ENCODE peak calls at places on chromosomes 1 and 21, in five cellular contexts. K is colonic mucosa, L is MM.1S, G is left ventricle myocardium inferior, A is psoas muscle. V is an unnamed sample.

GRCh38 chr1:178066904-178067531 is 26.9 kb upstream of the RASAL2 start:
- DNase-seq in K (no peak), L (no peak), A (no peak), G (no peak), V (no peak)

GRCh38 chr1:234484218-234484617 is 5.2 kb upstream of the TARBP1 start:
- DNase-seq in G (no peak), K (no peak), L (no peak), A (no peak), V (no peak)

GRCh38 chr21:27034796-27035195 is 67.9 kb upstream of the ADAMTS5 start:
- DNase-seq in K (no peak), L (no peak), A (no peak), G (no peak), V (no peak)

GRCh38 chr21:15060776-15061175 is 4.0 kb downstream of the NRIP1 start:
- DNase-seq in L (no peak), K (no peak), G (no peak), A (no peak), V (no peak)

GRCh38 chr1:51303751-51304196 is 26.6 kb downstream of the TTC39A start:
- DNase-seq in A (no peak), L (no peak), K (no peak), G (no peak), V (no peak)

GRCh38 chr1:72241397-72241796 is 40.9 kb downstream of the NEGR1 start:
- DNase-seq in G (no peak), K (no peak), L (no peak), A (no peak), V (no peak)

GRCh38 chr1:39115271-39116110 is 89.0 kb upstream of the MACF1 start:
- DNase-seq in K (no peak), G (no peak), L (no peak), A (no peak), V (no peak)

GRCh38 chr1:2311184-2312032 is 79.9 kb downstream of the MORN1 start:
- DNase-seq in G (peak; percentile 55), K (peak; percentile 67), A (peak; percentile 77), L (peak; percentile 21), V (peak; percentile 40)

GRCh38 chr21:17472167-17472566 is 40.7 kb upstream of the CXADR start:
- DNase-seq in G (no peak), L (no peak), K (no peak), A (no peak), V (no peak)

GRCh38 chr1:86370627-86371026 is 25.5 kb downstream of the ODF2L start:
- DNase-seq in G (no peak), A (no peak), L (no peak), K (no peak), V (no peak)

GRCh38 chr21:42937960-42938580 is 12.6 kb upstream of the ERVH48-1 start:
- DNase-seq in K (no peak), A (no peak), L (no peak), G (no peak), V (no peak)

GRCh38 chr1:41122851-41123518 is 101.5 kb upstream of the SLFNL1 start:
- DNase-seq in K (peak; percentile 38), L (no peak), A (no peak), G (no peak), V (no peak)

GRCh38 chr1:8211251-8211619 is 106.7 kb upstream of the SLC45A1 start:
- DNase-seq in K (no peak), A (no peak), L (no peak), G (no peak), V (no peak)
- H3K27ac ChIP-seq in K (no peak overlapping the region), A (no peak overlapping the region), L (no peak overlapping the region), G (no peak overlapping the region), V (no peak overlapping the region)

GRCh38 chr1:208534979-208535378 is 290.8 kb upstream of the PLXNA2 start:
- DNase-seq in L (no peak), G (no peak), A (no peak), K (no peak), V (no peak)

GRCh38 chr1:208536176-208536575 is 292.0 kb upstream of the PLXNA2 start:
- DNase-seq in A (no peak), K (no peak), L (no peak), G (no peak), V (no peak)

GRCh38 chr1:208535518-208535917 is 291.3 kb upstream of the PLXNA2 start:
- DNase-seq in K (no peak), A (no peak), L (no peak), G (no peak), V (no peak)

GRCh38 chr1:208533746-208534603 is 289.8 kb upstream of the PLXNA2 start:
- DNase-seq in L (no peak), G (no peak), K (no peak), A (no peak), V (no peak)

GRCh38 chr1:208534604-208534907 is 290.4 kb upstream of the PLXNA2 start:
- DNase-seq in A (no peak), K (no peak), G (no peak), L (no peak), V (no peak)
- H3K4me1 ChIP-seq in A (peaks cover 5% of the 10 kb centered on the region), K (no peaks in the 10 kb centered on the region), G (peaks cover 13% of the 10 kb centered on the region), L (no peaks in the 10 kb centered on the region), V (no peaks in the 10 kb centered on the region)

GRCh38 chr1:85296980-85297379 is 20.5 kb upstream of the BCL10 start:
- DNase-seq in L (no peak), G (no peak), A (no peak), K (no peak), V (no peak)
- H3K27ac ChIP-seq in L (no peak overlapping the region), G (peak overlapping the region; percentile 72), A (no peak overlapping the region), K (no peak overlapping the region), V (no peak overlapping the region)

GRCh38 chr1:3373700-3374405 is 80.6 kb upstream of the ARHGEF16 start:
- DNase-seq in K (no peak), L (no peak), G (no peak), A (no peak), V (no peak)
- H3K4me1 ChIP-seq in K (no peaks in the 10 kb centered on the region), L (no peaks in the 10 kb centered on the region), G (peaks cover 23% of the 10 kb centered on the region), A (no peaks in the 10 kb centered on the region), V (peaks cover 4% of the 10 kb centered on the region)

GRCh38 chr1:217140041-217140901 is 417.0 kb upstream of the ESRRG start:
- DNase-seq in L (no peak), A (no peak), G (no peak), K (no peak), V (no peak)

GRCh38 chr1:217138173-217138838 is 415.1 kb upstream of the ESRRG start:
- DNase-seq in A (no peak), K (no peak), L (no peak), G (no peak), V (no peak)

GRCh38 chr1:217137210-217137871 is 414.1 kb upstream of the ESRRG start:
- DNase-seq in L (no peak), K (no peak), G (no peak), A (no peak), V (no peak)

GRCh38 chr1:217139513-217139912 is 416.3 kb upstream of the ESRRG start:
- DNase-seq in K (no peak), L (no peak), A (no peak), G (no peak), V (no peak)

DNA sequence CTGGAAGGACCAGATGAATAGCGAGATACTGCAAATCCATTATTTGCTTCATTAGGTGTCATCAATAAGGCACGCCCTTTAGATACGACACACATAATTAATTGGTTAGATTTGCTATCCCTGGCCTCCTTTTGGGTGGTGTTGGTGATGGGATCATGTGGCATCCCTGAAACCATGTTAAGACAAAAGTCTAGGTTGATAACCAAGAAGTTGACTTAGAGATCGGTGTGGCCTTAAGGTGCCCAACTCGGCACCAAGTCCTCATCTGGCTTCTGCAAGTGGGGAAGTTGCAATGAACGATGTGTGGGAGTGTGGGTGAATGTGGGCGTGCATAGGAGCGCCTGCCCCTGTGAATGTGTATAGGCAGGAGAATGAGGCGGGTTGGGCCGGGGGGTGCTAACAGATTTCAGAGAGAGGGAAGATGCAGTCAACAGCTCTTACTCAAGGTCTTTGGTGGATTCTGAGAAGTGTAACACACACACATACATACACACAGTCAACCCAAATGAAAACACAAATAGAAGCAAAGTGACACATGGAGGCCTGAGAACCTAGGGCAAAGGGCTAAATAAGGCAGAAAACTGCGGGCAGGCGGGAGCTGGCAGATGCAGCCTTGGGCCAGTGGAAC is 415.7 kb upstream of the ESRRG start:
- DNase-seq in G (no peak), L (no peak), K (no peak), A (no peak), V (no peak)
- H3K27ac ChIP-seq in G (no peak overlapping the region), L (no peak overlapping the region), K (no peak overlapping the region), A (no peak overlapping the region), V (no peak overlapping the region)

DNA sequence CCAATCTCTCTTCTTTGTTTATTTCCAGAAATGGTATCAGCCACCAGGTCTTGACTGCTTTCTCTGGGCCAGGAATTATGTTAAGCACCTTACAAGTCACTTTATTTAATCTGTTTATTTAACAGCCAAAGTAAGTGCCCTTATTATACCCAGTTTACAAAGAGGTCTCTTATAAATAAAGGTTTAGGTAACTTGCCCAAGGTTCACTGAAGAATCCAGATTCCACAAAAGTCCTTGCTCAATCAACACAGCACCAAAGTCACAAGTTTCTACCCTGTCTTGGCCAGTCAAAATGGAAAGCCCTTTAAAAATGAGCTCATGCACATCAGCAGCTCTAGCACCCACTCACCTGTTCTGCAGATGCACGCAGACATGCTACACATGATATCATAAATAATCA is 28.0 kb upstream of the ATP1A1 start:
- DNase-seq in K (no peak), L (no peak), G (no peak), A (no peak), V (no peak)
- H3K4me1 ChIP-seq in K (no peaks in the 10 kb centered on the region), L (no peaks in the 10 kb centered on the region), G (peaks cover 22% of the 10 kb centered on the region), A (peaks cover 20% of the 10 kb centered on the region), V (peaks cover 36% of the 10 kb centered on the region)

DNA sequence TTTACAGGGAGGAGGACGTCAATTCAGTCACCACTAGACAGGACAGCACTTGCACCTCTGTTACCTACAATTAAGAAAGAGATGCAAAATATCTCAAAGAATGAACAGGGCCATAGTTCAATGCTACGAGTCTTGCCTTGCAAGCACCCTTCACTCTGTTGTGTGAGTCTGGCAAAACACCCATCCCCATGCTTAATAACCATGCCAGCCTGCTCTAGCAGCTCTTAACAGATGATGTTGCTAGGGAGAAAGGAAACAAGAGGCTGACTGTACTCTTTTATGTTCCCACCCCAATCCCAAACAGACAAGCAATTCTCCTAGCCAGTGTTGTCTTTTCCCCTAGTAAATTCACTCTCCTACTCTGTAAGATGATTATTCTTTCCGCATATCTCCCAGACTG is 5.3 kb downstream of the CBR1 start:
- DNase-seq in A (no peak), G (no peak), L (no peak), K (no peak), V (no peak)
- H3K27ac ChIP-seq in A (no peak overlapping the region), G (no peak overlapping the region), L (no peak overlapping the region), K (no peak overlapping the region), V (no peak overlapping the region)